ENCODE peak calls at places on chromosome 10, in eight cellular contexts. One of them, this sample, is unnamed. For H3K4me1, the result is how much of the 10 kb centered on the place peaks cover.

GRCh38 chr10:19824397-19825342 is 8.4 kb downstream of the PLXDC2 start:
- DNase-seq in stomach: no peak
- DNase-seq in sigmoid colon: no peak
- DNase-seq in ovary: no peak
- DNase-seq in transverse colon: no peak
- DNase-seq in GM12878: no peak
- DNase-seq in A549: no peak
- DNase-seq in K562: no peak
- DNase-seq in this sample: no peak

GRCh38 chr10:124551097-124551496 is 89.5 kb downstream of the LHPP start:
- DNase-seq in stomach: no peak
- DNase-seq in sigmoid colon: no peak
- DNase-seq in ovary: no peak
- DNase-seq in transverse colon: no peak
- DNase-seq in GM12878: no peak
- DNase-seq in A549: no peak
- DNase-seq in K562: no peak
- DNase-seq in this sample: no peak

GRCh38 chr10:88222878-88223277 is 359.5 kb downstream of the PTEN start:
- DNase-seq in stomach: no peak
- DNase-seq in sigmoid colon: no peak
- DNase-seq in ovary: no peak
- DNase-seq in transverse colon: no peak
- DNase-seq in GM12878: no peak
- DNase-seq in A549: no peak
- DNase-seq in K562: no peak
- DNase-seq in this sample: no peak

GRCh38 chr10:44820094-44820493 is 91.0 kb upstream of the TMEM72 start:
- DNase-seq in stomach: no peak
- DNase-seq in sigmoid colon: no peak
- DNase-seq in ovary: no peak
- DNase-seq in transverse colon: no peak
- DNase-seq in GM12878: no peak
- DNase-seq in A549: no peak
- DNase-seq in K562: no peak
- DNase-seq in this sample: no peak

GRCh38 chr10:70779088-70779487 is 6.1 kb downstream of the TBATA start:
- DNase-seq in stomach: no peak
- DNase-seq in sigmoid colon: no peak
- DNase-seq in ovary: no peak
- DNase-seq in transverse colon: no peak
- DNase-seq in GM12878: no peak
- DNase-seq in A549: no peak
- DNase-seq in K562: no peak
- DNase-seq in this sample: no peak

GRCh38 chr10:1540144-1540543 is 197.2 kb downstream of the ADARB2 start:
- DNase-seq in stomach: no peak
- DNase-seq in sigmoid colon: peak
- DNase-seq in ovary: no peak
- DNase-seq in transverse colon: peak
- DNase-seq in GM12878: no peak
- DNase-seq in A549: no peak
- DNase-seq in K562: no peak
- DNase-seq in this sample: no peak

GRCh38 chr10:107647462-107647861 is 483.0 kb upstream of the SORCS1 start:
- DNase-seq in stomach: no peak
- DNase-seq in sigmoid colon: no peak
- DNase-seq in ovary: no peak
- DNase-seq in transverse colon: no peak
- DNase-seq in GM12878: no peak
- DNase-seq in A549: no peak
- DNase-seq in K562: no peak
- DNase-seq in this sample: no peak

GRCh38 chr10:102020938-102021337 is 35.0 kb downstream of the ARMH3 start:
- DNase-seq in stomach: no peak
- DNase-seq in sigmoid colon: no peak
- DNase-seq in ovary: no peak
- DNase-seq in transverse colon: no peak
- DNase-seq in GM12878: no peak
- DNase-seq in A549: no peak
- DNase-seq in K562: no peak
- DNase-seq in this sample: no peak

GRCh38 chr10:51137741-51138529 is 63.6 kb downstream of the PRKG1 start:
- DNase-seq in stomach: no peak
- DNase-seq in sigmoid colon: no peak
- DNase-seq in ovary: no peak
- DNase-seq in transverse colon: no peak
- DNase-seq in GM12878: no peak
- DNase-seq in A549: no peak
- DNase-seq in K562: no peak
- DNase-seq in this sample: no peak

GRCh38 chr10:50501899-50502556 is 121.7 kb downstream of the SGMS1 start:
- DNase-seq in stomach: no peak
- DNase-seq in sigmoid colon: no peak
- DNase-seq in ovary: no peak
- DNase-seq in transverse colon: no peak
- DNase-seq in GM12878: no peak
- DNase-seq in A549: peak
- DNase-seq in K562: no peak
- DNase-seq in this sample: no peak

GRCh38 chr10:126496771-126497545 is 108.7 kb upstream of the ADAM12 start:
- DNase-seq in stomach: no peak
- DNase-seq in sigmoid colon: no peak
- DNase-seq in ovary: no peak
- DNase-seq in transverse colon: no peak
- DNase-seq in GM12878: no peak
- DNase-seq in A549: no peak
- DNase-seq in K562: no peak
- DNase-seq in this sample: no peak

GRCh38 chr10:95181731-95182130 is 12.3 kb upstream of the ACSM6 start:
- DNase-seq in stomach: no peak
- DNase-seq in sigmoid colon: no peak
- DNase-seq in ovary: no peak
- DNase-seq in transverse colon: no peak
- DNase-seq in GM12878: no peak
- DNase-seq in A549: no peak
- DNase-seq in K562: no peak
- DNase-seq in this sample: no peak

GRCh38 chr10:46998192-46998591 is 87.0 kb downstream of the PTPN20 start:
- DNase-seq in stomach: no peak
- DNase-seq in sigmoid colon: no peak
- DNase-seq in ovary: no peak
- DNase-seq in transverse colon: no peak
- DNase-seq in GM12878: no peak
- DNase-seq in A549: no peak
- DNase-seq in K562: no peak
- DNase-seq in this sample: no peak

GRCh38 chr10:129390147-129390546 is 76.9 kb upstream of the MGMT start:
- DNase-seq in stomach: no peak
- DNase-seq in sigmoid colon: no peak
- DNase-seq in ovary: no peak
- DNase-seq in transverse colon: no peak
- DNase-seq in GM12878: no peak
- DNase-seq in A549: no peak
- DNase-seq in K562: no peak
- DNase-seq in this sample: no peak

GRCh38 chr10:17474595-17474994 is 20.2 kb upstream of the ST8SIA6 start:
- DNase-seq in stomach: no peak
- DNase-seq in sigmoid colon: no peak
- DNase-seq in ovary: no peak
- DNase-seq in transverse colon: no peak
- DNase-seq in GM12878: no peak
- DNase-seq in A549: peak
- DNase-seq in K562: peak
- DNase-seq in this sample: no peak

GRCh38 chr10:79243211-79244067 is 103.8 kb upstream of the PPIF start:
- DNase-seq in stomach: peak
- DNase-seq in sigmoid colon: peak
- DNase-seq in ovary: no peak
- DNase-seq in transverse colon: peak
- DNase-seq in GM12878: no peak
- DNase-seq in A549: no peak
- DNase-seq in K562: no peak
- DNase-seq in this sample: no peak

GRCh38 chr10:61939575-61940301 is 38.2 kb downstream of the ARID5B start:
- DNase-seq in stomach: no peak
- DNase-seq in sigmoid colon: no peak
- DNase-seq in ovary: no peak
- DNase-seq in transverse colon: no peak
- DNase-seq in GM12878: no peak
- DNase-seq in A549: peak
- DNase-seq in K562: no peak
- DNase-seq in this sample: no peak

GRCh38 chr10:84256510-84257342 is 11.9 kb downstream of the RGR start:
- DNase-seq in stomach: peak
- DNase-seq in sigmoid colon: no peak
- DNase-seq in ovary: no peak
- DNase-seq in transverse colon: peak
- DNase-seq in GM12878: no peak
- DNase-seq in A549: peak
- DNase-seq in K562: peak
- DNase-seq in this sample: peak

GRCh38 chr10:95793401-95794045 is 37.6 kb downstream of the ENTPD1 start:
- DNase-seq in stomach: no peak
- DNase-seq in sigmoid colon: peak
- DNase-seq in ovary: no peak
- DNase-seq in transverse colon: peak
- DNase-seq in GM12878: peak
- DNase-seq in A549: no peak
- DNase-seq in K562: no peak
- DNase-seq in this sample: no peak

GRCh38 chr10:7797582-7797981 is 9.6 kb downstream of the ATP5F1C start:
- DNase-seq in stomach: no peak
- DNase-seq in sigmoid colon: no peak
- DNase-seq in ovary: peak
- DNase-seq in transverse colon: no peak
- DNase-seq in GM12878: no peak
- DNase-seq in A549: peak
- DNase-seq in K562: peak
- DNase-seq in this sample: no peak

GRCh38 chr10:7409045-7409731 is 1.6 kb downstream of the SFMBT2 start:
- DNase-seq in stomach: no peak
- DNase-seq in sigmoid colon: no peak
- DNase-seq in ovary: peak
- DNase-seq in transverse colon: peak
- DNase-seq in GM12878: peak
- DNase-seq in A549: peak
- DNase-seq in K562: peak
- DNase-seq in this sample: no peak

GRCh38 chr10:103709341-103709920 is 145.9 kb downstream of the SH3PXD2A start:
- DNase-seq in stomach: no peak
- DNase-seq in sigmoid colon: no peak
- DNase-seq in ovary: no peak
- DNase-seq in transverse colon: no peak
- DNase-seq in GM12878: no peak
- DNase-seq in A549: no peak
- DNase-seq in K562: no peak
- DNase-seq in this sample: no peak
- TF ChIP-seq EP300 in stomach: no peak
- TF ChIP-seq EP300 in sigmoid colon: no peak
- TF ChIP-seq EP300 in ovary: no peak
- TF ChIP-seq EP300 in transverse colon: no peak
- TF ChIP-seq EP300 in GM12878: no peak
- TF ChIP-seq EP300 in A549: no peak
- TF ChIP-seq EP300 in K562: no peak
- TF ChIP-seq EP300 in this sample: no peak

GRCh38 chr10:131981429-131982184 is at the start of gene BNIP3:
- DNase-seq in stomach: peak
- DNase-seq in sigmoid colon: peak
- DNase-seq in ovary: peak
- DNase-seq in transverse colon: peak
- DNase-seq in GM12878: peak
- DNase-seq in A549: peak
- DNase-seq in K562: peak
- DNase-seq in this sample: peak
- TF ChIP-seq CTCF in stomach: no peak
- TF ChIP-seq CTCF in sigmoid colon: no peak
- TF ChIP-seq CTCF in ovary: no peak
- TF ChIP-seq CTCF in transverse colon: no peak
- TF ChIP-seq CTCF in GM12878: no peak
- TF ChIP-seq CTCF in A549: no peak
- TF ChIP-seq CTCF in K562: peak
- TF ChIP-seq CTCF in this sample: no peak

DNA sequence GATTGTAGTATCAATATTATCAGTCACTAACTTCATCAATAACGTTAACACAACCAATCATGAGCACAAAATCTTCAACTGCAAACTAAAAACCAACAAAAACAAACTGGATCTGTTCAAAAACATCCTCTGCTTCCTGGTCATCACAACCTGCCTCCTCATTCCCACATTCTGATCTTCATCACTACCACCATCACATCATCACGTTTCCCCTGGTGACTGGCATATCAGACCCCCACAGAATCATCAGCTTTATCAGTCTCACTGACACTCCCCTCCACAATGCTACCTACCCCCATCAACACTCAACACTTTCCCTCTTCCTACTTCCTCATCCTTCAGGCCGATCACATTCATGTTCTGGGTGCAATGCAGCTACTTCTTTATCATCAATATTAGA is 11.4 kb downstream of the XPNPEP1 start:
- DNase-seq in stomach: no peak
- DNase-seq in sigmoid colon: no peak
- DNase-seq in ovary: no peak
- DNase-seq in transverse colon: no peak
- DNase-seq in GM12878: no peak
- DNase-seq in A549: no peak
- DNase-seq in K562: no peak
- DNase-seq in this sample: no peak
- H3K4me1 ChIP-seq in stomach: under half
- H3K4me1 ChIP-seq in sigmoid colon: under half
- H3K4me1 ChIP-seq in ovary: under half
- H3K4me1 ChIP-seq in transverse colon: under half
- H3K4me1 ChIP-seq in GM12878: under half
- H3K4me1 ChIP-seq in A549: under half
- H3K4me1 ChIP-seq in K562: under half
- H3K4me1 ChIP-seq in this sample: under half

GRCh38 chr10:90592903-90593302 is 264.9 kb downstream of the HTR7 start:
- DNase-seq in stomach: no peak
- DNase-seq in sigmoid colon: no peak
- DNase-seq in ovary: no peak
- DNase-seq in transverse colon: no peak
- DNase-seq in GM12878: peak
- DNase-seq in A549: peak
- DNase-seq in K562: no peak
- DNase-seq in this sample: peak
- TF ChIP-seq EP300 in stomach: no peak
- TF ChIP-seq EP300 in sigmoid colon: no peak
- TF ChIP-seq EP300 in ovary: no peak
- TF ChIP-seq EP300 in transverse colon: no peak
- TF ChIP-seq EP300 in GM12878: no peak
- TF ChIP-seq EP300 in A549: no peak
- TF ChIP-seq EP300 in K562: no peak
- TF ChIP-seq EP300 in this sample: no peak

GRCh38 chr10:86182150-86182549 is 184.4 kb downstream of the GRID1 start:
- DNase-seq in stomach: no peak
- DNase-seq in sigmoid colon: no peak
- DNase-seq in ovary: no peak
- DNase-seq in transverse colon: no peak
- DNase-seq in GM12878: no peak
- DNase-seq in A549: no peak
- DNase-seq in K562: no peak
- DNase-seq in this sample: no peak
- TF ChIP-seq CTCF in stomach: no peak
- TF ChIP-seq CTCF in sigmoid colon: no peak
- TF ChIP-seq CTCF in ovary: no peak
- TF ChIP-seq CTCF in transverse colon: no peak
- TF ChIP-seq CTCF in GM12878: no peak
- TF ChIP-seq CTCF in A549: no peak
- TF ChIP-seq CTCF in K562: no peak
- TF ChIP-seq CTCF in this sample: no peak

GRCh38 chr10:3425261-3425660 is 252.7 kb upstream of the PITRM1 start:
- DNase-seq in stomach: no peak
- DNase-seq in sigmoid colon: no peak
- DNase-seq in ovary: no peak
- DNase-seq in transverse colon: no peak
- DNase-seq in GM12878: no peak
- DNase-seq in A549: no peak
- DNase-seq in K562: no peak
- DNase-seq in this sample: no peak
- H3K4me1 ChIP-seq in stomach: under half
- H3K4me1 ChIP-seq in sigmoid colon: under half
- H3K4me1 ChIP-seq in ovary: under half
- H3K4me1 ChIP-seq in transverse colon: under half
- H3K4me1 ChIP-seq in GM12878: under half
- H3K4me1 ChIP-seq in A549: under half
- H3K4me1 ChIP-seq in K562: under half
- H3K4me1 ChIP-seq in this sample: under half